ENCODE peak calls at places on chromosomes 1 and 21, in ten cellular contexts. One of them, this sample, is unnamed.

GRCh38 chr1:198880818-198881597 is 242.2 kb downstream of the PTPRC start:
- DNase-seq in heart right ventricle: no peak
- DNase-seq in astrocyte of the spinal cord: peak; percentile 95
- DNase-seq in GM12878: no peak
- DNase-seq in hepatocyte: peak; percentile 45
- DNase-seq in uterus: no peak
- DNase-seq in A549: peak; percentile 74
- DNase-seq in stomach: no peak
- DNase-seq in heart left ventricle: no peak
- DNase-seq in right lobe of liver: no peak
- DNase-seq in this sample: no peak

GRCh38 chr1:79010589-79010988 is 4.1 kb upstream of the ADGRL4 start:
- DNase-seq in heart right ventricle: no peak
- DNase-seq in astrocyte of the spinal cord: no peak
- DNase-seq in GM12878: no peak
- DNase-seq in hepatocyte: no peak
- DNase-seq in uterus: no peak
- DNase-seq in A549: no peak
- DNase-seq in stomach: no peak
- DNase-seq in heart left ventricle: no peak
- DNase-seq in right lobe of liver: no peak
- DNase-seq in this sample: no peak

GRCh38 chr1:225474986-225475820 is 47.4 kb upstream of the LBR start:
- DNase-seq in heart right ventricle: no peak
- DNase-seq in astrocyte of the spinal cord: peak; percentile 62
- DNase-seq in GM12878: no peak
- DNase-seq in hepatocyte: peak; percentile 79
- DNase-seq in uterus: peak; percentile 80
- DNase-seq in A549: peak; percentile 64
- DNase-seq in stomach: peak; percentile 74
- DNase-seq in heart left ventricle: peak; percentile 66
- DNase-seq in right lobe of liver: peak; percentile 81
- DNase-seq in this sample: no peak

GRCh38 chr1:228376651-228377631 is 29.7 kb downstream of the TRIM11 start:
- DNase-seq in heart right ventricle: no peak
- DNase-seq in astrocyte of the spinal cord: no peak
- DNase-seq in GM12878: no peak
- DNase-seq in hepatocyte: no peak
- DNase-seq in uterus: no peak
- DNase-seq in A549: no peak
- DNase-seq in stomach: no peak
- DNase-seq in heart left ventricle: no peak
- DNase-seq in right lobe of liver: peak; percentile 51
- DNase-seq in this sample: no peak

GRCh38 chr1:231387770-231388669 is 34.1 kb downstream of the EGLN1 start:
- DNase-seq in heart right ventricle: no peak
- DNase-seq in astrocyte of the spinal cord: no peak
- DNase-seq in GM12878: no peak
- DNase-seq in hepatocyte: no peak
- DNase-seq in uterus: no peak
- DNase-seq in A549: no peak
- DNase-seq in stomach: no peak
- DNase-seq in heart left ventricle: no peak
- DNase-seq in right lobe of liver: no peak
- DNase-seq in this sample: no peak

GRCh38 chr1:169511339-169512028 is 25.7 kb upstream of the SLC19A2 start:
- DNase-seq in heart right ventricle: no peak
- DNase-seq in astrocyte of the spinal cord: peak; percentile 84
- DNase-seq in GM12878: no peak
- DNase-seq in hepatocyte: no peak
- DNase-seq in uterus: peak; percentile 48
- DNase-seq in A549: peak; percentile 18
- DNase-seq in stomach: no peak
- DNase-seq in heart left ventricle: peak; percentile 8
- DNase-seq in right lobe of liver: no peak
- DNase-seq in this sample: no peak

GRCh38 chr1:161096514-161096913 is 1.6 kb upstream of the KLHDC9 start:
- DNase-seq in heart right ventricle: peak; percentile 43
- DNase-seq in astrocyte of the spinal cord: no peak
- DNase-seq in GM12878: no peak
- DNase-seq in hepatocyte: no peak
- DNase-seq in uterus: no peak
- DNase-seq in A549: no peak
- DNase-seq in stomach: no peak
- DNase-seq in heart left ventricle: peak; percentile 54
- DNase-seq in right lobe of liver: no peak
- DNase-seq in this sample: no peak

GRCh38 chr1:185517808-185518419 is 200.9 kb upstream of the IVNS1ABP start:
- DNase-seq in heart right ventricle: no peak
- DNase-seq in astrocyte of the spinal cord: peak; percentile 28
- DNase-seq in GM12878: no peak
- DNase-seq in hepatocyte: no peak
- DNase-seq in uterus: no peak
- DNase-seq in A549: peak; percentile 13
- DNase-seq in stomach: no peak
- DNase-seq in heart left ventricle: no peak
- DNase-seq in right lobe of liver: no peak
- DNase-seq in this sample: no peak

GRCh38 chr1:41774486-41774990 is 144.2 kb downstream of the HIVEP3 start:
- DNase-seq in heart right ventricle: no peak
- DNase-seq in astrocyte of the spinal cord: no peak
- DNase-seq in GM12878: no peak
- DNase-seq in hepatocyte: no peak
- DNase-seq in uterus: no peak
- DNase-seq in A549: no peak
- DNase-seq in stomach: no peak
- DNase-seq in heart left ventricle: no peak
- DNase-seq in right lobe of liver: no peak
- DNase-seq in this sample: no peak

GRCh38 chr1:152325111-152325510 is at the start of gene FLG:
- DNase-seq in heart right ventricle: no peak
- DNase-seq in astrocyte of the spinal cord: no peak
- DNase-seq in GM12878: no peak
- DNase-seq in hepatocyte: no peak
- DNase-seq in uterus: no peak
- DNase-seq in A549: no peak
- DNase-seq in stomach: no peak
- DNase-seq in heart left ventricle: no peak
- DNase-seq in right lobe of liver: no peak
- DNase-seq in this sample: no peak

GRCh38 chr1:67889940-67890567 is 56.8 kb upstream of the GNG12 start:
- DNase-seq in heart right ventricle: peak; percentile 7
- DNase-seq in astrocyte of the spinal cord: peak; percentile 92
- DNase-seq in GM12878: no peak
- DNase-seq in hepatocyte: peak; percentile 41
- DNase-seq in uterus: no peak
- DNase-seq in A549: peak; percentile 69
- DNase-seq in stomach: no peak
- DNase-seq in heart left ventricle: no peak
- DNase-seq in right lobe of liver: no peak
- DNase-seq in this sample: no peak

GRCh38 chr21:34602061-34602460 is 12.9 kb downstream of the RCAN1 start:
- DNase-seq in heart right ventricle: no peak
- DNase-seq in astrocyte of the spinal cord: no peak
- DNase-seq in GM12878: no peak
- DNase-seq in hepatocyte: no peak
- DNase-seq in uterus: no peak
- DNase-seq in A549: no peak
- DNase-seq in stomach: no peak
- DNase-seq in heart left ventricle: no peak
- DNase-seq in right lobe of liver: no peak
- DNase-seq in this sample: no peak

GRCh38 chr1:215544566-215544965 is 22.5 kb upstream of the KCTD3 start:
- DNase-seq in heart right ventricle: no peak
- DNase-seq in astrocyte of the spinal cord: no peak
- DNase-seq in GM12878: no peak
- DNase-seq in hepatocyte: no peak
- DNase-seq in uterus: no peak
- DNase-seq in A549: no peak
- DNase-seq in stomach: no peak
- DNase-seq in heart left ventricle: no peak
- DNase-seq in right lobe of liver: no peak
- DNase-seq in this sample: no peak

GRCh38 chr1:28248273-28249012 is 10.9 kb upstream of the SESN2 start:
- DNase-seq in heart right ventricle: peak; percentile 82
- DNase-seq in astrocyte of the spinal cord: peak; percentile 81
- DNase-seq in GM12878: no peak
- DNase-seq in hepatocyte: peak; percentile 85
- DNase-seq in uterus: peak; percentile 79
- DNase-seq in A549: peak; percentile 72
- DNase-seq in stomach: peak; percentile 88
- DNase-seq in heart left ventricle: peak; percentile 76
- DNase-seq in right lobe of liver: peak; percentile 78
- DNase-seq in this sample: no peak

GRCh38 chr1:12436817-12437599 is 181.0 kb downstream of the DHRS3 start:
- DNase-seq in heart right ventricle: no peak
- DNase-seq in astrocyte of the spinal cord: peak; percentile 79
- DNase-seq in GM12878: no peak
- DNase-seq in hepatocyte: no peak
- DNase-seq in uterus: no peak
- DNase-seq in A549: peak; percentile 54
- DNase-seq in stomach: no peak
- DNase-seq in heart left ventricle: no peak
- DNase-seq in right lobe of liver: no peak
- DNase-seq in this sample: no peak

GRCh38 chr1:197356723-197357533 is 88.9 kb downstream of the CRB1 start:
- DNase-seq in heart right ventricle: peak; percentile 11
- DNase-seq in astrocyte of the spinal cord: peak; percentile 63
- DNase-seq in GM12878: no peak
- DNase-seq in hepatocyte: peak; percentile 66
- DNase-seq in uterus: no peak
- DNase-seq in A549: peak; percentile 67
- DNase-seq in stomach: no peak
- DNase-seq in heart left ventricle: no peak
- DNase-seq in right lobe of liver: no peak
- DNase-seq in this sample: no peak

GRCh38 chr1:20476260-20477038 is 9.6 kb downstream of the CAMK2N1 start:
- DNase-seq in heart right ventricle: peak; percentile 36
- DNase-seq in astrocyte of the spinal cord: no peak
- DNase-seq in GM12878: no peak
- DNase-seq in hepatocyte: peak; percentile 94
- DNase-seq in uterus: peak; percentile 32
- DNase-seq in A549: peak; percentile 91
- DNase-seq in stomach: peak; percentile 67
- DNase-seq in heart left ventricle: peak; percentile 53
- DNase-seq in right lobe of liver: peak; percentile 96
- DNase-seq in this sample: no peak

GRCh38 chr1:8911416-8912309 is 33.2 kb upstream of the ENO1 start:
- DNase-seq in heart right ventricle: no peak
- DNase-seq in astrocyte of the spinal cord: peak; percentile 27
- DNase-seq in GM12878: no peak
- DNase-seq in hepatocyte: no peak
- DNase-seq in uterus: no peak
- DNase-seq in A549: peak; percentile 44
- DNase-seq in stomach: no peak
- DNase-seq in heart left ventricle: no peak
- DNase-seq in right lobe of liver: no peak
- DNase-seq in this sample: no peak
- H3K4me3 ChIP-seq in heart right ventricle: no peak overlapping the region
- H3K4me3 ChIP-seq in astrocyte of the spinal cord: no peak overlapping the region
- H3K4me3 ChIP-seq in GM12878: no peak overlapping the region
- H3K4me3 ChIP-seq in hepatocyte: no peak overlapping the region
- H3K4me3 ChIP-seq in uterus: no peak overlapping the region
- H3K4me3 ChIP-seq in A549: no peak overlapping the region
- H3K4me3 ChIP-seq in stomach: no peak overlapping the region
- H3K4me3 ChIP-seq in heart left ventricle: no peak overlapping the region
- H3K4me3 ChIP-seq in right lobe of liver: no peak overlapping the region
- H3K4me3 ChIP-seq in this sample: no peak overlapping the region

GRCh38 chr1:226661965-226662364 is 77.1 kb downstream of the ITPKB start:
- DNase-seq in heart right ventricle: no peak
- DNase-seq in astrocyte of the spinal cord: no peak
- DNase-seq in GM12878: no peak
- DNase-seq in hepatocyte: no peak
- DNase-seq in uterus: no peak
- DNase-seq in A549: no peak
- DNase-seq in stomach: no peak
- DNase-seq in heart left ventricle: no peak
- DNase-seq in right lobe of liver: peak; percentile 24
- DNase-seq in this sample: no peak
- TF ChIP-seq CTCF in heart right ventricle: no peak
- TF ChIP-seq CTCF in astrocyte of the spinal cord: peak; percentile 16
- TF ChIP-seq CTCF in GM12878: no peak
- TF ChIP-seq CTCF in hepatocyte: no peak
- TF ChIP-seq CTCF in uterus: no peak
- TF ChIP-seq CTCF in A549: no peak
- TF ChIP-seq CTCF in stomach: no peak
- TF ChIP-seq CTCF in heart left ventricle: no peak
- TF ChIP-seq CTCF in right lobe of liver: no peak
- TF ChIP-seq CTCF in this sample: no peak

GRCh38 chr1:248589334-248589733 is 8.2 kb downstream of the OR2T10 start:
- DNase-seq in heart right ventricle: no peak
- DNase-seq in astrocyte of the spinal cord: no peak
- DNase-seq in GM12878: no peak
- DNase-seq in hepatocyte: no peak
- DNase-seq in uterus: no peak
- DNase-seq in A549: no peak
- DNase-seq in stomach: no peak
- DNase-seq in heart left ventricle: no peak
- DNase-seq in right lobe of liver: no peak
- DNase-seq in this sample: no peak
- H3K4me3 ChIP-seq in heart right ventricle: no peak overlapping the region
- H3K4me3 ChIP-seq in astrocyte of the spinal cord: no peak overlapping the region
- H3K4me3 ChIP-seq in GM12878: no peak overlapping the region
- H3K4me3 ChIP-seq in hepatocyte: no peak overlapping the region
- H3K4me3 ChIP-seq in uterus: no peak overlapping the region
- H3K4me3 ChIP-seq in A549: no peak overlapping the region
- H3K4me3 ChIP-seq in stomach: no peak overlapping the region
- H3K4me3 ChIP-seq in heart left ventricle: no peak overlapping the region
- H3K4me3 ChIP-seq in right lobe of liver: no peak overlapping the region
- H3K4me3 ChIP-seq in this sample: no peak overlapping the region

DNA sequence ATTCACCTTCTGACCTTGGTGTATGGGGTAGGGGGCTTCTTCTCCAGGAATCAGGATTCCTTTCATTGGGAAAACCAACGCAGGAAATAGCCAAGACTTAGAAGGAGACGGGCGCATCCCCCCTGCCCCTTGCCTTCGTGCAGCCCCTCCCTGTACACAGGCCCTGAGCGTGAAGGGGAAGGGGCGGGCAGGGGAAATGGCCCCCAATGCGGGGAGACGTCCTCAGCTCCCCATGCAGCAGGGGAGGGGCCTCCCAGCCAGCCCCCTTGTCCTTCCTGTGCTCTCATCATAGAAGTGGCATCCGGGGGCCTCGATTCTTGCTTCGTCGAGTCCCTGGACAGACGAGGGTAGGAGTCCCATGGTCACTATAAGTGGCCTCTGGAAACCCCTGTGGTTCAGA is 116.9 kb downstream of the AJAP1 start:
- DNase-seq in heart right ventricle: no peak
- DNase-seq in astrocyte of the spinal cord: no peak
- DNase-seq in GM12878: no peak
- DNase-seq in hepatocyte: no peak
- DNase-seq in uterus: no peak
- DNase-seq in A549: no peak
- DNase-seq in stomach: no peak
- DNase-seq in heart left ventricle: no peak
- DNase-seq in right lobe of liver: no peak
- DNase-seq in this sample: no peak
- TF ChIP-seq CTCF in heart right ventricle: no peak
- TF ChIP-seq CTCF in astrocyte of the spinal cord: no peak
- TF ChIP-seq CTCF in GM12878: no peak
- TF ChIP-seq CTCF in hepatocyte: no peak
- TF ChIP-seq CTCF in uterus: no peak
- TF ChIP-seq CTCF in A549: no peak
- TF ChIP-seq CTCF in stomach: no peak
- TF ChIP-seq CTCF in heart left ventricle: no peak
- TF ChIP-seq CTCF in right lobe of liver: no peak
- TF ChIP-seq CTCF in this sample: no peak